ENCODE peak calls at places on chromosomes 1 and 21, in four cellular contexts. U is brain microvascular endothelial cell, A is GM23338, I is Peyer's patch. X is an unnamed sample.

GRCh38 chr1:180112979-180113650 is 41.6 kb upstream of the QSOX1 start:
- DNase-seq in U (no peak), A (no peak), I (no peak), X (no peak)

GRCh38 chr1:33606272-33606671 is 133.8 kb downstream of the ZSCAN20 start:
- DNase-seq in U (no peak), A (no peak), I (no peak), X (no peak)

GRCh38 chr1:202189919-202190715 is 3.5 kb upstream of the LGR6 start:
- DNase-seq in U (peak), A (no peak), I (no peak), X (no peak)

GRCh38 chr1:190377294-190377693 is 100.4 kb downstream of the BRINP3 start:
- DNase-seq in U (no peak), A (no peak), I (no peak), X (no peak)

GRCh38 chr1:116553386-116554115 is 17.3 kb downstream of the CD58 start:
- DNase-seq in U (no peak), A (peak), I (no peak), X (no peak)

GRCh38 chr1:30890502-30891222 is 17.9 kb downstream of the SDC3 start:
- DNase-seq in U (no peak), A (no peak), I (no peak), X (no peak)

GRCh38 chr1:202017385-202018225 is 7.2 kb downstream of the ELF3 start:
- DNase-seq in U (no peak), A (peak), I (peak), X (no peak)

GRCh38 chr1:30687886-30688285 is 35.5 kb downstream of the MATN1 start:
- DNase-seq in U (no peak), A (no peak), I (peak), X (no peak)

GRCh38 chr1:180603850-180604226 is 28.0 kb upstream of the XPR1 start:
- DNase-seq in U (no peak), A (no peak), I (no peak), X (no peak)

GRCh38 chr21:38386967-38387366 is 111.3 kb downstream of the ERG start:
- DNase-seq in U (peak), A (no peak), I (no peak), X (peak)

GRCh38 chr21:46116189-46116845 is 18.4 kb downstream of the COL6A2 start:
- DNase-seq in U (no peak), A (no peak), I (peak), X (no peak)

GRCh38 chr1:22196041-22196440 is 53.1 kb upstream of the WNT4 start:
- DNase-seq in U (no peak), A (no peak), I (no peak), X (no peak)

GRCh38 chr1:63600248-63600647 is 7.0 kb downstream of the PGM1 start:
- DNase-seq in U (no peak), A (no peak), I (no peak), X (no peak)

GRCh38 chr1:21594935-21595897 is 73.9 kb downstream of the RAP1GAP start:
- DNase-seq in U (peak), A (peak), I (peak), X (no peak)

GRCh38 chr1:115296981-115297380 is 41.1 kb downstream of the NGF start:
- DNase-seq in U (no peak), A (no peak), I (no peak), X (no peak)

GRCh38 chr1:208475951-208476824 is 232.0 kb upstream of the PLXNA2 start:
- DNase-seq in U (no peak), A (peak), I (no peak), X (no peak)

GRCh38 chr1:56798053-56798471 is 21.1 kb downstream of the FYB2 start:
- DNase-seq in U (peak), A (peak), I (no peak), X (no peak)

GRCh38 chr1:32242341-32242851 is 4.6 kb upstream of the FAM167B start:
- DNase-seq in U (no peak), A (peak), I (peak), X (no peak)

GRCh38 chr1:30787856-30788495 is 30.4 kb upstream of the LAPTM5 start:
- DNase-seq in U (no peak), A (no peak), I (no peak), X (no peak)

GRCh38 chr21:16579538-16579937 is 849.8 kb downstream of the USP25 start:
- DNase-seq in U (no peak), A (no peak), I (no peak), X (no peak)

GRCh38 chr1:38018864-38019343 is 6.4 kb downstream of the UTP11 start:
- DNase-seq in U (no peak), A (peak), I (no peak), X (no peak)

GRCh38 chr1:53330819-53331218 is 2.9 kb upstream of the LRP8 start:
- DNase-seq in U (no peak), A (no peak), I (peak), X (no peak)

GRCh38 chr1:22472596-22472995 is 20.9 kb downstream of the ZBTB40 start:
- DNase-seq in U (no peak), A (no peak), I (no peak), X (no peak)

GRCh38 chr1:116738673-116739370 is 15.4 kb upstream of the CD2 start:
- DNase-seq in U (no peak), A (no peak), I (no peak), X (no peak)

GRCh38 chr21:30482130-30482529 is 2.0 kb upstream of the KRTAP19-1 start:
- DNase-seq in U (no peak), A (no peak), I (no peak), X (no peak)

GRCh38 chr1:184422490-184423233 is 35.8 kb downstream of the C1orf21 start:
- DNase-seq in U (no peak), A (no peak), I (no peak), X (no peak)

GRCh38 chr21:44089001-44089911 is 17.9 kb upstream of the PWP2 start:
- DNase-seq in U (no peak), A (no peak), I (peak), X (no peak)

DNA sequence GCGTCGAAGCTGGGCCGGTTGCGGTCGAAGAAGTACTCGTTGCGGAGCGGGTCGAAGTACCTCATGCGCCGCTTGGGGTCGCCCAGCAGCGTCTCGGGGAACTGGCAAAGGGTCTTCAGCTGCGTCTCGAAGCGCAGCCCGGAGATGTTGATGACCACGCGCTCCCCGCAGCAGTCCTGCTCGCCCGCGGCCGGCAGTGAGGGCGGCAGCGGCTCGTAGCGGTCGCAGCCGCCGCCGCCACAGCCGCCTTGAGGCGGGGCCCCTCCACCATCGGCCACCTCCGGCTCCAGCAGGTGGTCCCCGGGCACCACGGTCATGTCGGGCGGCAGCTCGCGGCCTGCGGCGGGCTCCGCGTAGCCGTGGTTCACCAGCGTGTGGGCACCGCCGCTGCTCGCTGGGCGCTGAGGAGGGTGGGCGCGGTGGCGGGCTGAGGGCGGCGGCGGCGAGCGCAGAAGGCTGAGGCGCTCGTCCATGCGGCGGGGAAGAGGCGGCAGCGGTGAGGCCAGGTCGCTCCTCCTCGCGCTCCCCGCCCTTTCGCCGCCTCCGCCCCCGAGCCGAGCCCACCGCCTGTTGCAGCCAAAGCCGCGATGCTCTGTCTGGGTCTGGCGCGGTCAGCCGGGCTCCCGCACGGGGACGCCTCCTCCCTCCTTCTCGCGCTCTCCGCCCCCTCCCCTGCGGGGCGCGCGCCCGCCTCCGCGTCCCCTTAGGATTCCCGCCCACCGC is at the start of gene KCNA3:
- DNase-seq in U (no peak), A (peak), I (peak), X (no peak)
- H3K4me3 ChIP-seq in U (peak), A (peak), I (peak), X (peak)

DNA sequence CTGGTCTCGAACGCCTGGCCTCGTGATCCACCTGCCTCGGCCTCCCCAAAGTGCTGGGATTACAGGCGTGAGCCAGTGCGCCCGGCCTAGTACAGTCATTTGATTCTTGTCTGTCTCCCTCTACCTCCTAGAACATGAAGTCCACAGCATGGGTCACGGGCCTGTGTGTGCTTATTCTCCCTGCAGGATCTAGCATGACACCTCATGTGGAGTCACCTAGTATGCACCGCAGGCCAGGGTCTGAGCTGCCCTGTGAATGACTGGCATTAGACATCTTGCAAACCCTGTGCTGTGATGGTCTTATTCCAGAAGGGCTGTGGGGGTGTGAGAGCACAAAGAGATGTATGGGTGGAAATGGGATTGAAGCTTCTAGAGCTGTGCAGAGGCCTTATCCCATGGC is 133.2 kb downstream of the GALNT2 start:
- DNase-seq in U (no peak), A (no peak), I (no peak), X (no peak)
- TF ChIP-seq CTCF in U (no peak), A (no peak), I (no peak), X (no peak)

GRCh38 chr1:145978477-145978859 is 14.0 kb downstream of the POLR3GL start:
- DNase-seq in U (no peak), A (no peak), I (no peak), X (no peak)
- H3K4me3 ChIP-seq in U (no peak), A (peak), I (peak), X (no peak)

DNA sequence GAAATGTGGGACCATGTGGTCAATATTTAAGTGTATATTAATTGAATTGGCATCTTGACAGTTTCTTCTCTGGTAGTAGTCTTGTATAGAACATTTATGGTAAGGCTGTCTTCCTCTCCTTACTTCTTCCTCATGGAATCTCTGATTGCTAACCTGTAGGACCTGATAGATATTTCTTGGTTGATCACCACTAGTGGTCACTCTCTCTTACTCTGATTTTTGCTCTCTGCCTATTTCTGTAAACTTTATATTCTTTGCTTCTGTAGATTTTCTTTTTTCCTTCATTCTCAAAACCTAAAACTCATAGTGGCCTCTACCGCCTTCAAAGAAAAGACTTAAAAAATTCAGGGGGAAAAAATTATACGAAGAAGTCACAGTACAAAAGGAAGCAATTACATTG is 21.2 kb downstream of the MAST2 start:
- DNase-seq in U (no peak), A (no peak), I (no peak), X (no peak)
- TF ChIP-seq CTCF in U (no peak), A (peak), I (no peak), X (no peak)

DNA sequence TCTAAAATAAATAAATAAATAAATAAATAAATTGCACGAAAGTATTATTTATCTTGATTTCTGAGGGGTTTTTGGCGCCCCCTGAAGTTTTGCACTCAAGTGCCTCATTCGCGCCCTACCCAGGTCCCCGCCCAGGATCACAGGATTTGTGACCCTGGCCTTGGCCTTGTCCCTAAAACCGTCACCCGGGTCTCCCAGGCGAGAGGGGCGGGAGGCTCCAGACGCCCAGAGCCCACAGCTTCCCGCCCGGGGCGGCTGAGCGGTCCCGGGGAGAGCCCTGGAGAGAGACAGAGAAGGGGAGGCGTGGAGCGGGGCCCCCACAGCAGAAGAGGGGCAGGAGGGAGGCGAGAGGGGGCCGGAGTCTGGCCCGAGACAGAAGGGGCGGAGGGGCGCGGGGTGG is 91.8 kb upstream of the CASZ1 start:
- DNase-seq in U (no peak), A (peak), I (no peak), X (no peak)
- H3K4me3 ChIP-seq in U (no peak), A (peak), I (peak), X (no peak)

GRCh38 chr21:26837539-26837938 is 7.7 kb downstream of the ADAMTS1 start:
- DNase-seq in U (no peak), A (no peak), I (no peak), X (no peak)

GRCh38 chr21:26836546-26836945 is 8.7 kb downstream of the ADAMTS1 start:
- DNase-seq in U (no peak), A (no peak), I (no peak), X (no peak)

GRCh38 chr21:26835027-26835713 is 10.0 kb downstream of the ADAMTS1 start:
- DNase-seq in U (peak), A (no peak), I (no peak), X (no peak)

GRCh38 chr21:26834181-26834945 is 10.8 kb downstream of the ADAMTS1 start:
- DNase-seq in U (peak), A (peak), I (no peak), X (no peak)

GRCh38 chr21:26835714-26836265 is 9.4 kb downstream of the ADAMTS1 start:
- DNase-seq in U (no peak), A (no peak), I (no peak), X (no peak)
- TF ChIP-seq CTCF in U (no peak), A (no peak), I (no peak), X (no peak)

DNA sequence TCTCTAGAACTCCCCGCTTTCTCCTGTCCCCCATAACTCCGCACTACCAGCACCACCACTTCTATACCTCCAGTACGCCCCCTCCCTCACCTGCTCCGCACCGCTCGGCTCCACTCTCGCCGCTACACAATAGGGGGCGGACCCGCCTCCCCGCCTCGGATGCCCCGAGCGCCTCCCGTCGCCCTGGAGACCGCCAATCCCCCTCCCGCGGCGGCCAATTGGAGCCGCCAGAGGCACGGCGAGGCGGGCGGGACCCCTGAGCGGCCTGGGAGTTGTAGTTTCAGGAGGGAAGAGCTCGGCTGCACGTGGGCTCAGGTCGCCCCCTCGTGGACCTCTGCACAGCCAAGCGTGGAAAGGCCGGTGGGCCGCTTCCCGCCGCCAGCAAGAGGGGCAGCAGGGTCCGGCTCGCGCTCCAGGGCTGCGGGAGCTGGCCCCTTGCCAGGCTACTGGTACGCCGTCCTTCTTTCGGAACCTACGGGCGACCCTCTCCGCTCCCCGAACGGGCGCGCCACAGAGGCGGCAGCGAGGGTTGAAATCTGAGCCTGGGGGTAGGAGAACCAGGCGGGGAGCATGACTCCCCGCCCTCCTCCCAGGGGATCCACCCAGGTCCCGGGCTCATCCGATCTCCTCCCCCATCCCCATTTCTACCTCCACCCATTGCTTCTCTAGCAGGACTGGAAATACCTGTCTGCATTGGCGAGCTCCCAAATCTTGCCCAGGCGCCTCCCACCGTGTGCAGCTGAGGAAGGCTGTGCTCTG is at the start of gene IGSF9:
- DNase-seq in U (peak), A (peak), I (peak), X (no peak)
- H3K4me3 ChIP-seq in U (peak), A (peak), I (peak), X (peak)